ENCODE peak calls at places on chromosomes 16 and 17, in four cellular contexts. One of them, this sample, is unnamed.

GRCh38 chr16:78962457-78962929 is 638.0 kb downstream of the MAF start:
- DNase-seq in lower lobe of right lung: no peak
- DNase-seq in left ventricle myocardium inferior: no peak
- DNase-seq in neuronal stem cell: no peak
- DNase-seq in this sample: no peak

GRCh38 chr16:12203780-12204351 is 227.3 kb downstream of the SNX29 start:
- DNase-seq in lower lobe of right lung: no peak
- DNase-seq in left ventricle myocardium inferior: no peak
- DNase-seq in neuronal stem cell: no peak
- DNase-seq in this sample: no peak

GRCh38 chr17:57810740-57811632 is 38.9 kb downstream of the MRPS23 start:
- DNase-seq in lower lobe of right lung: no peak
- DNase-seq in left ventricle myocardium inferior: peak; percentile 61
- DNase-seq in neuronal stem cell: no peak
- DNase-seq in this sample: no peak

GRCh38 chr17:1177099-1177996 is 2.4 kb downstream of the ABR start:
- DNase-seq in lower lobe of right lung: no peak
- DNase-seq in left ventricle myocardium inferior: peak; percentile 43
- DNase-seq in neuronal stem cell: no peak
- DNase-seq in this sample: peak; percentile 51

GRCh38 chr17:49454050-49454449 is 39.4 kb upstream of the PHB1 start:
- DNase-seq in lower lobe of right lung: no peak
- DNase-seq in left ventricle myocardium inferior: no peak
- DNase-seq in neuronal stem cell: peak; percentile 44
- DNase-seq in this sample: no peak

GRCh38 chr17:55895112-55895759 is 144.4 kb downstream of the PCTP start:
- DNase-seq in lower lobe of right lung: no peak
- DNase-seq in left ventricle myocardium inferior: no peak
- DNase-seq in neuronal stem cell: no peak
- DNase-seq in this sample: no peak

GRCh38 chr16:19601083-19601976 is 45.8 kb downstream of the VPS35L start:
- DNase-seq in lower lobe of right lung: no peak
- DNase-seq in left ventricle myocardium inferior: no peak
- DNase-seq in neuronal stem cell: peak; percentile 32
- DNase-seq in this sample: peak; percentile 20

GRCh38 chr16:53899471-53899870 is 195.5 kb downstream of the FTO start:
- DNase-seq in lower lobe of right lung: no peak
- DNase-seq in left ventricle myocardium inferior: no peak
- DNase-seq in neuronal stem cell: no peak
- DNase-seq in this sample: no peak

GRCh38 chr17:9769036-9769695 is 22.2 kb downstream of the DHRS7C start:
- DNase-seq in lower lobe of right lung: no peak
- DNase-seq in left ventricle myocardium inferior: no peak
- DNase-seq in neuronal stem cell: no peak
- DNase-seq in this sample: no peak

GRCh38 chr17:76725580-76726230 is 701 bp downstream of the JMJD6 start:
- DNase-seq in lower lobe of right lung: peak; percentile 85
- DNase-seq in left ventricle myocardium inferior: peak; percentile 78
- DNase-seq in neuronal stem cell: no peak
- DNase-seq in this sample: peak; percentile 73

GRCh38 chr16:69880640-69881133 is 70.4 kb upstream of the CLEC18A start:
- DNase-seq in lower lobe of right lung: no peak
- DNase-seq in left ventricle myocardium inferior: no peak
- DNase-seq in neuronal stem cell: no peak
- DNase-seq in this sample: no peak

GRCh38 chr16:49499018-49499785 is 125.6 kb downstream of the C16orf78 start:
- DNase-seq in lower lobe of right lung: no peak
- DNase-seq in left ventricle myocardium inferior: no peak
- DNase-seq in neuronal stem cell: no peak
- DNase-seq in this sample: no peak

GRCh38 chr16:79509221-79509631 is 91.3 kb downstream of the MAF start:
- DNase-seq in lower lobe of right lung: no peak
- DNase-seq in left ventricle myocardium inferior: peak; percentile 30
- DNase-seq in neuronal stem cell: no peak
- DNase-seq in this sample: no peak

GRCh38 chr16:68372806-68373205 is 62.0 kb downstream of the PRMT7 start:
- DNase-seq in lower lobe of right lung: peak; percentile 12
- DNase-seq in left ventricle myocardium inferior: no peak
- DNase-seq in neuronal stem cell: no peak
- DNase-seq in this sample: no peak

GRCh38 chr17:57585341-57586098 is 159.6 kb downstream of the CCDC182 start:
- DNase-seq in lower lobe of right lung: no peak
- DNase-seq in left ventricle myocardium inferior: no peak
- DNase-seq in neuronal stem cell: no peak
- DNase-seq in this sample: no peak

GRCh38 chr17:78241277-78242023 is 10.0 kb downstream of the TMEM235 start:
- DNase-seq in lower lobe of right lung: no peak
- DNase-seq in left ventricle myocardium inferior: no peak
- DNase-seq in neuronal stem cell: no peak
- DNase-seq in this sample: peak; percentile 22

GRCh38 chr17:81890447-81891302 is 711 bp downstream of the ALYREF start:
- DNase-seq in lower lobe of right lung: no peak
- DNase-seq in left ventricle myocardium inferior: no peak
- DNase-seq in neuronal stem cell: no peak
- DNase-seq in this sample: no peak

GRCh38 chr17:40071720-40072480 is 9.1 kb downstream of the THRA start:
- DNase-seq in lower lobe of right lung: peak; percentile 85
- DNase-seq in left ventricle myocardium inferior: peak; percentile 76
- DNase-seq in neuronal stem cell: no peak
- DNase-seq in this sample: no peak

GRCh38 chr17:78712043-78712442 is 70.0 kb downstream of the CYTH1 start:
- DNase-seq in lower lobe of right lung: no peak
- DNase-seq in left ventricle myocardium inferior: no peak
- DNase-seq in neuronal stem cell: no peak
- DNase-seq in this sample: no peak

GRCh38 chr16:5066511-5066910 is 755 bp upstream of the C16orf89 start:
- DNase-seq in lower lobe of right lung: no peak
- DNase-seq in left ventricle myocardium inferior: no peak
- DNase-seq in neuronal stem cell: no peak
- DNase-seq in this sample: no peak

GRCh38 chr17:44043326-44043725 is 23.1 kb downstream of the LSM12 start:
- DNase-seq in lower lobe of right lung: peak; percentile 59
- DNase-seq in left ventricle myocardium inferior: no peak
- DNase-seq in neuronal stem cell: no peak
- DNase-seq in this sample: no peak

GRCh38 chr16:85391769-85392583 is 221.1 kb upstream of the GSE1 start:
- DNase-seq in lower lobe of right lung: peak; percentile 25
- DNase-seq in left ventricle myocardium inferior: peak; percentile 9
- DNase-seq in neuronal stem cell: no peak
- DNase-seq in this sample: no peak
- H3K4me1 ChIP-seq in lower lobe of right lung: peaks cover 34% of the 10 kb centered on the region
- H3K4me1 ChIP-seq in left ventricle myocardium inferior: peaks cover 37% of the 10 kb centered on the region
- H3K4me1 ChIP-seq in neuronal stem cell: peaks cover 5% of the 10 kb centered on the region
- H3K4me1 ChIP-seq in this sample: peaks cover 14% of the 10 kb centered on the region

GRCh38 chr16:2936436-2937011 is 24.8 kb downstream of the FLYWCH1 start:
- DNase-seq in lower lobe of right lung: no peak
- DNase-seq in left ventricle myocardium inferior: no peak
- DNase-seq in neuronal stem cell: no peak
- DNase-seq in this sample: no peak

GRCh38 chr16:2934450-2934849 is 22.7 kb downstream of the FLYWCH1 start:
- DNase-seq in lower lobe of right lung: no peak
- DNase-seq in left ventricle myocardium inferior: no peak
- DNase-seq in neuronal stem cell: no peak
- DNase-seq in this sample: no peak

GRCh38 chr16:2938206-2938605 is 25.9 kb upstream of the KREMEN2 start:
- DNase-seq in lower lobe of right lung: no peak
- DNase-seq in left ventricle myocardium inferior: no peak
- DNase-seq in neuronal stem cell: no peak
- DNase-seq in this sample: no peak

GRCh38 chr16:2935418-2935817 is 23.7 kb downstream of the FLYWCH1 start:
- DNase-seq in lower lobe of right lung: no peak
- DNase-seq in left ventricle myocardium inferior: no peak
- DNase-seq in neuronal stem cell: no peak
- DNase-seq in this sample: no peak

DNA sequence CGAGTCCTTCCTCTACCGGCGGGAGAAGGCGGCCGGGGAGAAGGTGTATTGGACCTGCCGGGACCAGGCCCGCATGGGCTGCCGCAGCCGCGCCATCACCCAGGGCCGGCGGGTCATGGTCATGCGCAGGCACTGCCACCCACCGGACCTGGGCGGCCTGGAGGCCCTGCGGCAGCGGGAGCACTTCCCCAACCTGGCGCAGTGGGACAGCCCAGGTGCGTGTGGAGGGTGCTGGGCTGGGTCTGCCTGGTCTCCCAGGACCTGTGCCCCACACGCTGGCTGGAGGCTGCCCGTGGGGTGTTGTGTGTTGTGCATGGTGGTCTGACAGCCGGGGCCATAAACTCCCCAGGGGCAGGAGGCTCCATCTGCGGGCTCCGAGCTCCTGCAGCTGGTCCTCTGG is 25.4 kb downstream of the FLYWCH1 start:
- DNase-seq in lower lobe of right lung: no peak
- DNase-seq in left ventricle myocardium inferior: no peak
- DNase-seq in neuronal stem cell: no peak
- DNase-seq in this sample: no peak
- H3K4me3 ChIP-seq in lower lobe of right lung: no peak overlapping the region
- H3K4me3 ChIP-seq in left ventricle myocardium inferior: no peak overlapping the region
- H3K4me3 ChIP-seq in neuronal stem cell: no peak overlapping the region
- H3K4me3 ChIP-seq in this sample: no peak overlapping the region

GRCh38 chr16:35564148-35564547 is 2104.7 kb downstream of the TP53TG3F start:
- DNase-seq in lower lobe of right lung: no peak
- DNase-seq in left ventricle myocardium inferior: no peak
- DNase-seq in neuronal stem cell: no peak
- DNase-seq in this sample: no peak

GRCh38 chr16:35562471-35562870 is 2103.1 kb downstream of the TP53TG3F start:
- DNase-seq in lower lobe of right lung: no peak
- DNase-seq in left ventricle myocardium inferior: no peak
- DNase-seq in neuronal stem cell: no peak
- DNase-seq in this sample: no peak

GRCh38 chr16:35565626-35566025 is 2106.2 kb downstream of the TP53TG3F start:
- DNase-seq in lower lobe of right lung: no peak
- DNase-seq in left ventricle myocardium inferior: no peak
- DNase-seq in neuronal stem cell: no peak
- DNase-seq in this sample: no peak

GRCh38 chr16:35562919-35563318 is 2103.5 kb downstream of the TP53TG3F start:
- DNase-seq in lower lobe of right lung: no peak
- DNase-seq in left ventricle myocardium inferior: no peak
- DNase-seq in neuronal stem cell: no peak
- DNase-seq in this sample: no peak

GRCh38 chr16:35564889-35565288 is 2105.5 kb downstream of the TP53TG3F start:
- DNase-seq in lower lobe of right lung: no peak
- DNase-seq in left ventricle myocardium inferior: no peak
- DNase-seq in neuronal stem cell: no peak
- DNase-seq in this sample: no peak
- H3K9me3 ChIP-seq in lower lobe of right lung: no peaks in the 10 kb centered on the region
- H3K9me3 ChIP-seq in left ventricle myocardium inferior: no peaks in the 10 kb centered on the region
- H3K9me3 ChIP-seq in neuronal stem cell: no peaks in the 10 kb centered on the region
- H3K9me3 ChIP-seq in this sample: peaks cover 4% of the 10 kb centered on the region

GRCh38 chr17:59800530-59800942 is 92.2 kb downstream of the TUBD1 start:
- DNase-seq in lower lobe of right lung: no peak
- DNase-seq in left ventricle myocardium inferior: no peak
- DNase-seq in neuronal stem cell: no peak
- DNase-seq in this sample: no peak

GRCh38 chr17:59802160-59802559 is 90.6 kb downstream of the TUBD1 start:
- DNase-seq in lower lobe of right lung: no peak
- DNase-seq in left ventricle myocardium inferior: no peak
- DNase-seq in neuronal stem cell: no peak
- DNase-seq in this sample: no peak

GRCh38 chr17:59796785-59797205 is 89.3 kb downstream of the VMP1 start:
- DNase-seq in lower lobe of right lung: no peak
- DNase-seq in left ventricle myocardium inferior: no peak
- DNase-seq in neuronal stem cell: no peak
- DNase-seq in this sample: no peak

GRCh38 chr17:59796138-59796537 is 88.7 kb downstream of the VMP1 start:
- DNase-seq in lower lobe of right lung: no peak
- DNase-seq in left ventricle myocardium inferior: no peak
- DNase-seq in neuronal stem cell: no peak
- DNase-seq in this sample: no peak

DNA sequence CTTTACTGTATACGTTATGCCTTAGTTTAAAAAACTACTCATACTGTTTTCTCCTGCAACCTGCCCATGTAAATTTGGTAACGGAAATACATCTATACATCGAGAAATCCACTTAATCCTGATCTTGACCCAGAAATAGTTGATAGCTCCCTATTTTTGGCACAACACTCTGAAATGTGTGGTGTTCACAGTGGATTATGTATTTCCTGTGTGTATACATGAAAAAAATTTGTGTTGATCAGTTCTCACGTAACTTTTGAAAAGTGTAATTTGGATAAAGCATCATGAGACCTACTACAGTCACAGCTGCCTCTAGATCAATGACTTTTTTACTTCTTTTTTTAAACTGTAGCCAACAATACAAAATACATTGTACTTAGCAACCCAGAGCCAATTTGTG is 90.7 kb downstream of the VMP1 start:
- DNase-seq in lower lobe of right lung: no peak
- DNase-seq in left ventricle myocardium inferior: no peak
- DNase-seq in neuronal stem cell: no peak
- DNase-seq in this sample: no peak
- H3K4me1 ChIP-seq in lower lobe of right lung: peaks cover 14% of the 10 kb centered on the region
- H3K4me1 ChIP-seq in left ventricle myocardium inferior: no peaks in the 10 kb centered on the region
- H3K4me1 ChIP-seq in neuronal stem cell: no peaks in the 10 kb centered on the region
- H3K4me1 ChIP-seq in this sample: no peaks in the 10 kb centered on the region

DNA sequence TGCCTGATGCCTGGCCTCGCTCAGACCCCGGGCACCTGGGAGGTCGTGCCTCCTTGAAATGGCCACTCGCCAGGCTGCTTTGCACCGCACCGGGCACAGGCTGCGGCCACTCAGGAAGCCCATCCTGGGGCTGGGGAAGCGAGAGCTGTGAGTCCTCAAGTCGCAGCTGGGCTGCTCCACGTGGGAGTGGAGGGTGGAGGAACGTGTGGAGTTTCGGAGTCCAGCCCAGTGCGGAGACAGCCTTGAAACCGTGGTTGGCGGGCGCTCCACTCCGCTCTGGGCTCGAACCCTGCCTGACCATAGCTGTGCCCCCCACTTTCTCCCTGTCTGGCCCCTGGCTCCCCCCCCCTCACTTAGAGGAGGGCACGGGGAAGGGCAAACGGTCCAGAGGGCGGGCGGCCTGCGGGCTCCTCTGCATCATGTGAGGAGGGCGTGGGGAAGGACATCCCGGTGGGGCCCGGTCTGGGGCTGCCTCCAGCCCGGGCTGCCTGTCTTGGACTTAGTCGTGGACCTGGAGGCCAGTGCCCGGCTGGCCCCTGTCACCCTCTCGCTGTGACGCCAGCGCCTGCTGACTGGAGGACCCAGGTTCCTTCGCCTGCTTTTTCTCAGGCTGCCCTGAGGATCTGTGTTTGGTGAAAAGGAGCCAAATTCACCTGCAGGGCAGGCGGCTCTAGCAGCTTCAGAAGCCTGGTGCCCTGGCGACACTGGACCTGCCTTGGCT is 2.5 kb downstream of the UBE2I start:
- DNase-seq in lower lobe of right lung: no peak
- DNase-seq in left ventricle myocardium inferior: peak; percentile 54
- DNase-seq in neuronal stem cell: no peak
- DNase-seq in this sample: no peak
- H3K4me3 ChIP-seq in lower lobe of right lung: peak overlapping the region; percentile 79
- H3K4me3 ChIP-seq in left ventricle myocardium inferior: peak overlapping the region; percentile 95
- H3K4me3 ChIP-seq in neuronal stem cell: peak overlapping the region; percentile 96
- H3K4me3 ChIP-seq in this sample: peak overlapping the region; percentile 78

GRCh38 chr16:31913668-31914067 is 40.1 kb downstream of the ZNF267 start:
- DNase-seq in lower lobe of right lung: no peak
- DNase-seq in left ventricle myocardium inferior: no peak
- DNase-seq in neuronal stem cell: no peak
- DNase-seq in this sample: no peak
- H3K9me3 ChIP-seq in lower lobe of right lung: peaks cover 99% of the 10 kb centered on the region
- H3K9me3 ChIP-seq in left ventricle myocardium inferior: peaks cover 100% of the 10 kb centered on the region
- H3K9me3 ChIP-seq in neuronal stem cell: peaks cover 94% of the 10 kb centered on the region
- H3K9me3 ChIP-seq in this sample: peaks cover 28% of the 10 kb centered on the region